ENCODE peak calls at places on chromosomes 3 and 15, in eight cellular contexts. One of them, this sample, is unnamed.

GRCh38 chr3:112631257-112631656 is 9.7 kb downstream of the CCDC80 start:
- DNase-seq in NCI-H460: no peak
- DNase-seq in bronchial epithelial cell: no peak
- DNase-seq in aorta: no peak
- DNase-seq in OCI-LY7: no peak
- DNase-seq in CD8-positive, alpha-beta T cell: no peak
- DNase-seq in left cardiac atrium: no peak
- DNase-seq in KG1: no peak
- DNase-seq in this sample: no peak

GRCh38 chr3:27360113-27361078 is 8.8 kb downstream of the NEK10 start:
- DNase-seq in NCI-H460: peak
- DNase-seq in bronchial epithelial cell: peak
- DNase-seq in aorta: no peak
- DNase-seq in OCI-LY7: peak
- DNase-seq in CD8-positive, alpha-beta T cell: no peak
- DNase-seq in left cardiac atrium: no peak
- DNase-seq in KG1: no peak
- DNase-seq in this sample: no peak

GRCh38 chr3:197841789-197842188 is 50.7 kb downstream of the LRCH3 start:
- DNase-seq in NCI-H460: no peak
- DNase-seq in bronchial epithelial cell: no peak
- DNase-seq in aorta: no peak
- DNase-seq in OCI-LY7: no peak
- DNase-seq in CD8-positive, alpha-beta T cell: no peak
- DNase-seq in left cardiac atrium: no peak
- DNase-seq in KG1: no peak
- DNase-seq in this sample: no peak

GRCh38 chr15:77497942-77498361 is 77.3 kb downstream of the HMG20A start:
- DNase-seq in NCI-H460: no peak
- DNase-seq in bronchial epithelial cell: no peak
- DNase-seq in aorta: no peak
- DNase-seq in OCI-LY7: no peak
- DNase-seq in CD8-positive, alpha-beta T cell: no peak
- DNase-seq in left cardiac atrium: no peak
- DNase-seq in KG1: no peak
- DNase-seq in this sample: no peak

GRCh38 chr3:174287601-174288180 is 571.4 kb upstream of the NAALADL2 start:
- DNase-seq in NCI-H460: no peak
- DNase-seq in bronchial epithelial cell: no peak
- DNase-seq in aorta: no peak
- DNase-seq in OCI-LY7: no peak
- DNase-seq in CD8-positive, alpha-beta T cell: no peak
- DNase-seq in left cardiac atrium: no peak
- DNase-seq in KG1: no peak
- DNase-seq in this sample: no peak

GRCh38 chr3:13896473-13897154 is 16.7 kb upstream of the WNT7A start:
- DNase-seq in NCI-H460: peak
- DNase-seq in bronchial epithelial cell: peak
- DNase-seq in aorta: no peak
- DNase-seq in OCI-LY7: peak
- DNase-seq in CD8-positive, alpha-beta T cell: peak
- DNase-seq in left cardiac atrium: no peak
- DNase-seq in KG1: peak
- DNase-seq in this sample: peak

GRCh38 chr3:123432832-123433523 is 15.9 kb downstream of the ADCY5 start:
- DNase-seq in NCI-H460: no peak
- DNase-seq in bronchial epithelial cell: no peak
- DNase-seq in aorta: no peak
- DNase-seq in OCI-LY7: no peak
- DNase-seq in CD8-positive, alpha-beta T cell: no peak
- DNase-seq in left cardiac atrium: no peak
- DNase-seq in KG1: no peak
- DNase-seq in this sample: no peak

GRCh38 chr3:41260063-41260450 is 60.8 kb downstream of the CTNNB1 start:
- DNase-seq in NCI-H460: no peak
- DNase-seq in bronchial epithelial cell: no peak
- DNase-seq in aorta: no peak
- DNase-seq in OCI-LY7: no peak
- DNase-seq in CD8-positive, alpha-beta T cell: no peak
- DNase-seq in left cardiac atrium: no peak
- DNase-seq in KG1: no peak
- DNase-seq in this sample: no peak

GRCh38 chr3:135556184-135556583 is 409.3 kb upstream of the PPP2R3A start:
- DNase-seq in NCI-H460: no peak
- DNase-seq in bronchial epithelial cell: no peak
- DNase-seq in aorta: no peak
- DNase-seq in OCI-LY7: no peak
- DNase-seq in CD8-positive, alpha-beta T cell: no peak
- DNase-seq in left cardiac atrium: no peak
- DNase-seq in KG1: no peak
- DNase-seq in this sample: no peak

GRCh38 chr15:39685999-39686613 is 96.5 kb downstream of the FSIP1 start:
- DNase-seq in NCI-H460: peak
- DNase-seq in bronchial epithelial cell: peak
- DNase-seq in aorta: no peak
- DNase-seq in OCI-LY7: peak
- DNase-seq in CD8-positive, alpha-beta T cell: peak
- DNase-seq in left cardiac atrium: no peak
- DNase-seq in KG1: peak
- DNase-seq in this sample: no peak

GRCh38 chr15:100720406-100720967 is 118.1 kb downstream of the ASB7 start:
- DNase-seq in NCI-H460: no peak
- DNase-seq in bronchial epithelial cell: no peak
- DNase-seq in aorta: peak
- DNase-seq in OCI-LY7: no peak
- DNase-seq in CD8-positive, alpha-beta T cell: no peak
- DNase-seq in left cardiac atrium: no peak
- DNase-seq in KG1: no peak
- DNase-seq in this sample: no peak

GRCh38 chr3:57949344-57949743 is 58.9 kb upstream of the FLNB start:
- DNase-seq in NCI-H460: no peak
- DNase-seq in bronchial epithelial cell: no peak
- DNase-seq in aorta: no peak
- DNase-seq in OCI-LY7: no peak
- DNase-seq in CD8-positive, alpha-beta T cell: no peak
- DNase-seq in left cardiac atrium: no peak
- DNase-seq in KG1: no peak
- DNase-seq in this sample: no peak

GRCh38 chr3:108117245-108117644 is 26.4 kb upstream of the CD47 start:
- DNase-seq in NCI-H460: no peak
- DNase-seq in bronchial epithelial cell: peak
- DNase-seq in aorta: no peak
- DNase-seq in OCI-LY7: no peak
- DNase-seq in CD8-positive, alpha-beta T cell: no peak
- DNase-seq in left cardiac atrium: no peak
- DNase-seq in KG1: no peak
- DNase-seq in this sample: no peak

GRCh38 chr15:60993008-60993407 is 236.1 kb downstream of the RORA start:
- DNase-seq in NCI-H460: no peak
- DNase-seq in bronchial epithelial cell: no peak
- DNase-seq in aorta: no peak
- DNase-seq in OCI-LY7: no peak
- DNase-seq in CD8-positive, alpha-beta T cell: no peak
- DNase-seq in left cardiac atrium: no peak
- DNase-seq in KG1: no peak
- DNase-seq in this sample: no peak

GRCh38 chr3:141093971-141094401 is 42.8 kb downstream of the SPSB4 start:
- DNase-seq in NCI-H460: no peak
- DNase-seq in bronchial epithelial cell: peak
- DNase-seq in aorta: peak
- DNase-seq in OCI-LY7: no peak
- DNase-seq in CD8-positive, alpha-beta T cell: no peak
- DNase-seq in left cardiac atrium: peak
- DNase-seq in KG1: no peak
- DNase-seq in this sample: no peak

GRCh38 chr3:134228035-134228434 is 22.6 kb downstream of the RYK start:
- DNase-seq in NCI-H460: no peak
- DNase-seq in bronchial epithelial cell: no peak
- DNase-seq in aorta: no peak
- DNase-seq in OCI-LY7: no peak
- DNase-seq in CD8-positive, alpha-beta T cell: no peak
- DNase-seq in left cardiac atrium: no peak
- DNase-seq in KG1: no peak
- DNase-seq in this sample: no peak

GRCh38 chr3:172924546-172924945 is 174.0 kb downstream of the ECT2 start:
- DNase-seq in NCI-H460: no peak
- DNase-seq in bronchial epithelial cell: no peak
- DNase-seq in aorta: no peak
- DNase-seq in OCI-LY7: no peak
- DNase-seq in CD8-positive, alpha-beta T cell: no peak
- DNase-seq in left cardiac atrium: no peak
- DNase-seq in KG1: no peak
- DNase-seq in this sample: no peak

GRCh38 chr15:82995076-82995475 is 9.1 kb downstream of the RAMAC start:
- DNase-seq in NCI-H460: no peak
- DNase-seq in bronchial epithelial cell: no peak
- DNase-seq in aorta: no peak
- DNase-seq in OCI-LY7: no peak
- DNase-seq in CD8-positive, alpha-beta T cell: no peak
- DNase-seq in left cardiac atrium: no peak
- DNase-seq in KG1: no peak
- DNase-seq in this sample: no peak